ENCODE peak calls at places on chromosomes 11 and 22, in eight cellular contexts. A is endothelial cell; Y is activated T-helper 1 cell treated with anti-CD3 and anti-CD28 coated beads, Interleukin-2, amount 50 U/mL, for 16 hours; P is NCI-H774; X is iris pigment epithelial cell; T is neural crest cell; G is activated CD4-positive, alpha-beta T cell treated with anti-CD3 and anti-CD28 coated beads for 36 hours; U is lower lobe of right lung. Z is an unnamed sample.

GRCh38 chr22:42780070-42780540 is 59.4 kb upstream of the A4GALT start:
- DNase-seq in A (peak), Y (no peak), P (peak), X (peak), T (peak), G (peak), U (no peak), Z (peak)

GRCh38 chr11:59615132-59615636 is 390 bp downstream of the OSBP start:
- DNase-seq in A (no peak), Y (peak), P (peak), X (no peak), T (peak), G (peak), U (peak), Z (peak)

GRCh38 chr11:125431481-125431880 is 64.6 kb downstream of the FEZ1 start:
- DNase-seq in A (no peak), Y (no peak), P (no peak), X (no peak), T (no peak), G (no peak), U (no peak), Z (no peak)

GRCh38 chr22:49055406-49055805 is 772.3 kb downstream of the BRD1 start:
- DNase-seq in A (no peak), Y (no peak), P (no peak), X (no peak), T (no peak), G (no peak), U (no peak), Z (no peak)

GRCh38 chr22:20091690-20092476 is 11.8 kb downstream of the DGCR8 start:
- DNase-seq in A (no peak), Y (no peak), P (no peak), X (no peak), T (no peak), G (no peak), U (peak), Z (no peak)

GRCh38 chr11:65616575-65617001 is 1.0 kb downstream of the PCNX3 start:
- DNase-seq in A (no peak), Y (no peak), P (no peak), X (no peak), T (no peak), G (peak), U (no peak), Z (no peak)

GRCh38 chr11:6468712-6469495 is 4.8 kb downstream of the TRIM3 start:
- DNase-seq in A (peak), Y (no peak), P (peak), X (peak), T (peak), G (peak), U (peak), Z (no peak)

GRCh38 chr11:98137437-98137836 is 883.3 kb upstream of the CNTN5 start:
- DNase-seq in A (no peak), Y (no peak), P (no peak), X (no peak), T (no peak), G (no peak), U (no peak), Z (no peak)

GRCh38 chr22:44455151-44455962 is 42.7 kb downstream of the RTL6 start:
- DNase-seq in A (no peak), Y (peak), P (no peak), X (no peak), T (no peak), G (peak), U (no peak), Z (no peak)

GRCh38 chr11:69914286-69915150 is 95.3 kb upstream of the FGF3 start:
- DNase-seq in A (no peak), Y (no peak), P (no peak), X (no peak), T (no peak), G (no peak), U (peak), Z (no peak)